ENCODE peak calls at places on chromosomes 5 and 9, in six cellular contexts. M is neuronal stem cell, D is H9, Z is H1, B is IMR-90, U is trophoblast cell. H is an unnamed sample.

GRCh38 chr9:15403155-15403554 is 19.5 kb upstream of the SNAPC3 start:
- DNase-seq in M (no peak), Z (no peak), D (peak; percentile 75), B (no peak), U (peak; percentile 27), H (no peak)

GRCh38 chr9:79617395-79617794 is 45.6 kb downstream of the TLE4 start:
- DNase-seq in U (no peak), B (peak; percentile 63), M (no peak), Z (no peak), D (no peak), H (no peak)

GRCh38 chr5:1490360-1490759 is 33.4 kb downstream of the LPCAT1 start:
- DNase-seq in M (no peak), U (no peak), B (no peak), Z (no peak), D (no peak), H (no peak)

GRCh38 chr5:17305964-17306725 is 88.7 kb downstream of the BASP1 start:
- DNase-seq in Z (no peak), D (peak; percentile 40), B (peak; percentile 84), U (peak; percentile 93), M (no peak), H (peak; percentile 87)

GRCh38 chr5:86968311-86968753 is 299.4 kb upstream of the RASA1 start:
- DNase-seq in D (no peak), Z (no peak), M (peak; percentile 14), U (peak; percentile 67), B (peak; percentile 65), H (peak; percentile 66)

GRCh38 chr5:137737349-137738256 is 1.7 kb upstream of the KLHL3 start:
- DNase-seq in B (peak; percentile 74), Z (no peak), D (no peak), U (peak; percentile 65), M (no peak), H (peak; percentile 10)

GRCh38 chr5:97165726-97166125 is 17.3 kb downstream of the RIOK2 start:
- DNase-seq in U (no peak), Z (no peak), D (no peak), M (no peak), B (no peak), H (no peak)

GRCh38 chr5:1510631-1511030 is 13.1 kb downstream of the LPCAT1 start:
- DNase-seq in D (no peak), B (no peak), M (no peak), U (no peak), Z (no peak), H (no peak)

GRCh38 chr5:180394031-180394636 is 41.0 kb upstream of the GFPT2 start:
- DNase-seq in B (no peak), M (no peak), D (peak; percentile 48), Z (no peak), U (no peak), H (no peak)

GRCh38 chr5:81718300-81718699 is 32.6 kb downstream of the SSBP2 start:
- DNase-seq in Z (no peak), B (no peak), D (no peak), U (no peak), M (no peak), H (peak; percentile 24)

GRCh38 chr5:139419793-139420192 is 15.9 kb upstream of the SPATA24 start:
- DNase-seq in D (no peak), U (no peak), M (no peak), Z (no peak), B (no peak), H (no peak)

GRCh38 chr5:113193311-113193978 is 216.8 kb downstream of the DCP2 start:
- DNase-seq in M (no peak), D (no peak), B (no peak), U (peak; percentile 68), Z (no peak), H (no peak)

GRCh38 chr5:74040065-74040551 is 414.1 kb downstream of the ARHGEF28 start:
- DNase-seq in D (no peak), U (peak; percentile 93), M (no peak), B (peak; percentile 90), Z (no peak), H (peak; percentile 67)

GRCh38 chr5:80268916-80269315 is 13.1 kb upstream of the SERINC5 start:
- DNase-seq in M (no peak), B (peak; percentile 8), U (no peak), D (no peak), Z (no peak), H (peak; percentile 54)

GRCh38 chr9:129624168-129624759 is 1.7 kb upstream of the NTMT1 start:
- DNase-seq in U (peak; percentile 74), D (peak; percentile 84), M (peak; percentile 73), B (peak; percentile 53), Z (no peak), H (peak; percentile 71)

GRCh38 chr5:42880621-42881020 is 68.9 kb upstream of the SELENOP start:
- DNase-seq in B (no peak), D (no peak), U (no peak), Z (no peak), M (no peak), H (no peak)

GRCh38 chr5:171984748-171985419 is 21.6 kb downstream of the FBXW11 start:
- DNase-seq in U (no peak), B (peak; percentile 98), Z (no peak), D (no peak), M (no peak), H (peak; percentile 84)

GRCh38 chr9:135960328-135961276 is 571 bp downstream of the UBAC1 start:
- DNase-seq in B (no peak), U (peak; percentile 32), M (no peak), Z (no peak), D (no peak), H (peak; percentile 58)

GRCh38 chr9:134306583-134307222 is 19.6 kb upstream of the RXRA start:
- DNase-seq in U (no peak), D (no peak), B (no peak), M (no peak), Z (no peak), H (no peak)

GRCh38 chr5:80985600-80986228 is 25.6 kb downstream of the RASGRF2 start:
- DNase-seq in U (no peak), D (no peak), Z (no peak), M (no peak), B (no peak), H (peak; percentile 31)

GRCh38 chr5:113043491-113043931 is 66.9 kb downstream of the DCP2 start:
- DNase-seq in U (no peak), D (peak; percentile 72), Z (peak; percentile 41), M (no peak), B (no peak), H (no peak)

GRCh38 chr9:126149661-126150060 is 177.0 kb upstream of the MVB12B start:
- DNase-seq in D (peak; percentile 27), M (no peak), B (no peak), Z (no peak), U (no peak), H (no peak)

GRCh38 chr9:113701741-113702422 is 174.2 kb upstream of the ZNF618 start:
- DNase-seq in U (no peak), B (no peak), D (no peak), Z (no peak), M (no peak), H (no peak)

GRCh38 chr5:1187950-1188334 is 13.5 kb upstream of the SLC6A19 start:
- DNase-seq in D (no peak), U (no peak), B (no peak), Z (no peak), M (no peak), H (no peak)

GRCh38 chr5:59873113-59873512 is 20.4 kb downstream of the PDE4D start:
- DNase-seq in B (peak; percentile 74), U (peak; percentile 68), M (no peak), D (no peak), Z (no peak), H (peak; percentile 71)

GRCh38 chr5:113574417-113574816 is 60.9 kb downstream of the YTHDC2 start:
- DNase-seq in M (no peak), B (peak; percentile 96), D (no peak), Z (no peak), U (no peak), H (peak; percentile 73)

GRCh38 chr5:80220268-80220897 is 35.5 kb downstream of the SERINC5 start:
- DNase-seq in D (no peak), M (no peak), Z (no peak), U (no peak), B (no peak), H (no peak)

GRCh38 chr9:134618823-134619454 is 22.7 kb upstream of the COL5A1 start:
- DNase-seq in U (no peak), M (no peak), D (peak; percentile 18), B (no peak), Z (no peak), H (no peak)

DNA sequence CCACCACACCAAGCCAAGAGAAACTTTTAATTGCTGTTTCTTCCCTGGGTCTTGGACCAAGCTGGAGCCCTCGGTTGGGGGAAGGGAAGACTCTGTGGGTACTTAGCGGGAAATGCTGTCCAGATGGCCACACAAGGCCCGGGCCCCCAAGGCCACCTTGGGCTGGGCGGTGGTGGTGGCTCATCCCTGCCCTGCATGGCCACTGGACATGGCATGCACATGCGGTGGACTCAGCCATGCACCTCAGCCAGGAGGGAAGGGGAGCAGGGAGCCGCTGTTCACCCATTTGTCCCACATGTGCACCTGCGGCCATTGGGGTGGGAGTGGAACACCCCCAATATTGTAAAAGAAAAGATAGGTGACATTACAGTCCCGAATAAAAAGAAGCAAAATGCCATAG is 72.4 kb downstream of the RGMB start:
- DNase-seq in B (no peak), U (no peak), M (no peak), Z (no peak), D (no peak), H (no peak)
- H3K14ac ChIP-seq in B (no peak overlapping the region), U (peak overlapping the region; percentile 11), M (no peak overlapping the region), Z (no peak overlapping the region), D (no peak overlapping the region), H (no peak overlapping the region)

GRCh38 chr5:14771972-14772371 is 99.6 kb downstream of the ANKH start:
- DNase-seq in B (no peak), Z (no peak), D (no peak), M (no peak), U (no peak), H (no peak)
- H3K14ac ChIP-seq in B (no peak overlapping the region), Z (no peak overlapping the region), D (no peak overlapping the region), M (no peak overlapping the region), U (no peak overlapping the region), H (no peak overlapping the region)

GRCh38 chr5:7047862-7048261 is 334.6 kb downstream of the TENT4A start:
- DNase-seq in D (no peak), B (no peak), M (no peak), Z (no peak), U (no peak), H (no peak)

GRCh38 chr5:7050986-7051385 is 337.8 kb downstream of the TENT4A start:
- DNase-seq in Z (no peak), B (no peak), U (no peak), M (no peak), D (no peak), H (no peak)

GRCh38 chr5:7053125-7053524 is 339.9 kb downstream of the TENT4A start:
- DNase-seq in M (no peak), B (no peak), Z (no peak), D (no peak), U (no peak), H (no peak)

GRCh38 chr5:7053528-7054209 is 340.4 kb downstream of the TENT4A start:
- DNase-seq in M (no peak), B (no peak), D (no peak), U (no peak), Z (no peak), H (no peak)
- H3K14ac ChIP-seq in M (no peak overlapping the region), B (no peak overlapping the region), D (no peak overlapping the region), U (no peak overlapping the region), Z (no peak overlapping the region), H (no peak overlapping the region)

DNA sequence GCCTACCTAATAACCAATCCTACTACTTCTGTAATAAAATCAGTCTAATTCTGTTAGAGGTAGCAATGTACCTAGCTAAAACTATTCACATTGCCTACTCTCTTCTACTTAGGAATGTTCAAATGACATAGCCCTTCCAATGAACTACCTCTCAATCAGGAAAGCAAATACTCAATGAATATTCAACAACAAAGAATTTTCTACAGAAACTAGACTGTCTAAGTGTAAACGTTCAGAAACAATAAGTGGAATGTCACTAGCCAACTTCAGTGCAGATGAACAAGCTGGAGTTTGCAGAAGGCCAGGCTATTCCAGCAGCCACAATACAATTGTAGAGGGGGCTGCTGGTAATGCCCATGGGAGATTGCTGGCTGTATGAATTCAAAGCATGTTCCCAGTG is 743.2 kb upstream of the CDH10 start:
- DNase-seq in D (no peak), U (no peak), Z (no peak), B (no peak), M (no peak), H (no peak)
- H3K14ac ChIP-seq in D (no peak overlapping the region), U (no peak overlapping the region), Z (no peak overlapping the region), B (no peak overlapping the region), M (no peak overlapping the region), H (no peak overlapping the region)

H was measured in mesenchymal stem cell.